ENCODE peak calls at places on chromosomes 11 and 22, in eight cellular contexts. One of them, this sample, is unnamed. For H3K27me3, the result is how much of the 10 kb centered on the place peaks cover.

GRCh38 chr11:92698742-92699141 is 270.7 kb upstream of the MTNR1B start:
- DNase-seq in AG04450: no peak
- DNase-seq in GM23338: no peak
- DNase-seq in BJ: no peak
- DNase-seq in GM12878: no peak
- DNase-seq in tibial artery: no peak
- DNase-seq in pancreas: no peak
- DNase-seq in body of pancreas: no peak
- DNase-seq in this sample: no peak

GRCh38 chr22:36366291-36366708 is 21.5 kb downstream of the MYH9 start:
- DNase-seq in AG04450: no peak
- DNase-seq in GM12878: no peak
- DNase-seq in body of pancreas: no peak
- DNase-seq in pancreas: no peak
- DNase-seq in GM23338: no peak
- DNase-seq in BJ: no peak
- DNase-seq in tibial artery: peak
- DNase-seq in this sample: no peak

GRCh38 chr22:27804683-27805297 is 3.2 kb upstream of the MN1 start:
- DNase-seq in GM23338: peak
- DNase-seq in AG04450: peak
- DNase-seq in GM12878: no peak
- DNase-seq in tibial artery: peak
- DNase-seq in BJ: no peak
- DNase-seq in body of pancreas: peak
- DNase-seq in pancreas: peak
- DNase-seq in this sample: peak

GRCh38 chr22:20108757-20109230 is 7.1 kb upstream of the RANBP1 start:
- DNase-seq in AG04450: no peak
- DNase-seq in tibial artery: no peak
- DNase-seq in GM23338: no peak
- DNase-seq in GM12878: no peak
- DNase-seq in pancreas: no peak
- DNase-seq in BJ: no peak
- DNase-seq in body of pancreas: no peak
- DNase-seq in this sample: peak

GRCh38 chr11:34809191-34810106 is 106.7 kb downstream of the APIP start:
- DNase-seq in AG04450: no peak
- DNase-seq in GM23338: no peak
- DNase-seq in body of pancreas: no peak
- DNase-seq in GM12878: no peak
- DNase-seq in tibial artery: no peak
- DNase-seq in pancreas: no peak
- DNase-seq in BJ: no peak
- DNase-seq in this sample: no peak

GRCh38 chr11:60280412-60280811 is at the start of gene MS4A4A:
- DNase-seq in BJ: no peak
- DNase-seq in tibial artery: no peak
- DNase-seq in GM23338: no peak
- DNase-seq in AG04450: no peak
- DNase-seq in body of pancreas: no peak
- DNase-seq in GM12878: no peak
- DNase-seq in pancreas: no peak
- DNase-seq in this sample: no peak

GRCh38 chr22:49168219-49168813 is 659.4 kb downstream of the BRD1 start:
- DNase-seq in tibial artery: no peak
- DNase-seq in GM23338: no peak
- DNase-seq in GM12878: no peak
- DNase-seq in body of pancreas: no peak
- DNase-seq in AG04450: no peak
- DNase-seq in BJ: no peak
- DNase-seq in pancreas: no peak
- DNase-seq in this sample: no peak

GRCh38 chr11:115959098-115959497 is 454.9 kb upstream of the CADM1 start:
- DNase-seq in AG04450: no peak
- DNase-seq in tibial artery: no peak
- DNase-seq in BJ: no peak
- DNase-seq in GM12878: no peak
- DNase-seq in body of pancreas: peak
- DNase-seq in pancreas: no peak
- DNase-seq in GM23338: no peak
- DNase-seq in this sample: no peak

GRCh38 chr11:92340839-92341238 is 116.2 kb downstream of the FAT3 start:
- DNase-seq in BJ: no peak
- DNase-seq in pancreas: peak
- DNase-seq in AG04450: no peak
- DNase-seq in GM23338: peak
- DNase-seq in tibial artery: no peak
- DNase-seq in body of pancreas: peak
- DNase-seq in GM12878: no peak
- DNase-seq in this sample: no peak

GRCh38 chr22:22400099-22400498 is 108.4 kb downstream of the ZNF280B start:
- DNase-seq in BJ: no peak
- DNase-seq in GM23338: no peak
- DNase-seq in pancreas: no peak
- DNase-seq in body of pancreas: no peak
- DNase-seq in GM12878: no peak
- DNase-seq in tibial artery: peak
- DNase-seq in AG04450: no peak
- DNase-seq in this sample: no peak

GRCh38 chr11:113850188-113850587 is 25.2 kb downstream of the USP28 start:
- DNase-seq in GM12878: no peak
- DNase-seq in tibial artery: no peak
- DNase-seq in body of pancreas: no peak
- DNase-seq in GM23338: peak
- DNase-seq in AG04450: no peak
- DNase-seq in pancreas: no peak
- DNase-seq in BJ: no peak
- DNase-seq in this sample: no peak

DNA sequence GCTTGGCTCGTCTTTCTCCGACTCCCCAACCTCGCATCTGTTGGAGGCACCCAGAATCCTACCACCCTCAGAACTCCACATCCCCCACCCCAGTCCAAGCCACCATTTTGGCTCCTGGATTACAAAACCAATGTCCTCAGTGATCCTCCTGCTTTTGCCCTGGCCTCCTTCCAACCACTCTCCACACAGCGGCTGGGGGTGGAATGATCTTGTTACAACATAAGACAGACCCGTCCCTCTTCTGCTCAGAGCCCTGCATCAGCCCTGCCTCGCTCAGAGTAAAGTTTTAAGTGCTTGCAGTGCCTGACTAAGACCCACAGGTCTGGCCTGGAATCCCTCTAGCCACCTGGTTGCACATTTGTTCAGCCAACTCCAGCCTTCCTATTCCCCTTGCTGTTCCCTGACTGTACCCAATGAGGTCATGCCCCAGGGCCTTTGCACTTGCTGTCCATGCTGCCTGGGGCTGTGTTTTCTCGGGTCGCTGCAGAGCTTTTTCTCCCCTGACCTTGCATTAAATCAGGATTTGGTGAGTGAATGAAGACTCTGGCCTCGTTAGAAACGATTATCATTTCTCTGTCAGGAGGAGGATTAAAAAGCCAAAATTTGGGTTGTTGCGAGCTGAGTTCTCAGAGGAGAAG is 67.3 kb downstream of the IGF2 start:
- DNase-seq in pancreas: peak
- DNase-seq in BJ: no peak
- DNase-seq in AG04450: no peak
- DNase-seq in GM12878: no peak
- DNase-seq in tibial artery: no peak
- DNase-seq in body of pancreas: no peak
- DNase-seq in GM23338: no peak
- DNase-seq in this sample: no peak
- H3K27me3 ChIP-seq in pancreas: under half
- H3K27me3 ChIP-seq in BJ: under half
- H3K27me3 ChIP-seq in AG04450: under half
- H3K27me3 ChIP-seq in GM12878: under half
- H3K27me3 ChIP-seq in tibial artery: under half
- H3K27me3 ChIP-seq in body of pancreas: under half
- H3K27me3 ChIP-seq in GM23338: under half
- H3K27me3 ChIP-seq in this sample: under half

DNA sequence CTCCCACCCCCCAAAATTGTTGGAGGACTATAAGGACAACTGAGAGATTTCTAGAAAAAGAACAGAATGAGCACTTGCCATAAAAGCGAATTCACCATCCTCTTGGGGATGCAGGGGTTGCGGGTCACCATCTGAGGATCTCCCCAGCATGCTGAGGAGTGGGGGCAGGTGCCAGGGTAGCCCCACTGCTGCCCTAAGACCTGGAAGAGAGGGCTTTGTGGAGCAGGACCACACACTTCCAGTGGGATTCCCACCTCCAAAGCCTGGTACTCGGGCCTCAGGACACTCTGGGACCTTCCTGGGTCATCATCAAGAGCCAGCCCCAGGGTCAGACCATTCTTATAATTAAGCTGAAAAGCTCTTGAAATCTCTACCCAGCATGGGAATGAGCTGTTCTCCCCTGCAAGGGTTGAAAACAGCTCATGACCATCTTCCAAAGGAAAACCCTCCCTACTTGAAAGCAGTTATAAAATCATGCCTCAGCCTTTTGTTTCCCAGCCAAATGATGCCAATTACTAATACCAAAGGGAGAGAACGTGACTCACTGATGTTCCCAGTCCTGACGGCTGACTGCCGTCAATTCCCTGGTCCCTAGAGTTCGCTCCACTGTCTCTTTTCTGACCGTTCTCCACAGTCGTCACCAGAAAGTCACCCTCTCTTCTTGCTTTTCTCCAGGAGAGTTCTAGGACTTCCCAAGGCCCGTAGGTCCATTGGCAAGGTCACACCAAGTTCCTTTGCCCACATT is 76.8 kb upstream of the CREB3L1 start:
- DNase-seq in body of pancreas: no peak
- DNase-seq in GM23338: no peak
- DNase-seq in GM12878: no peak
- DNase-seq in BJ: no peak
- DNase-seq in tibial artery: no peak
- DNase-seq in AG04450: no peak
- DNase-seq in pancreas: no peak
- DNase-seq in this sample: no peak
- H3K27me3 ChIP-seq in body of pancreas: under half
- H3K27me3 ChIP-seq in GM23338: under half
- H3K27me3 ChIP-seq in GM12878: under half
- H3K27me3 ChIP-seq in BJ: under half
- H3K27me3 ChIP-seq in tibial artery: under half
- H3K27me3 ChIP-seq in AG04450: under half
- H3K27me3 ChIP-seq in pancreas: under half
- H3K27me3 ChIP-seq in this sample: under half

DNA sequence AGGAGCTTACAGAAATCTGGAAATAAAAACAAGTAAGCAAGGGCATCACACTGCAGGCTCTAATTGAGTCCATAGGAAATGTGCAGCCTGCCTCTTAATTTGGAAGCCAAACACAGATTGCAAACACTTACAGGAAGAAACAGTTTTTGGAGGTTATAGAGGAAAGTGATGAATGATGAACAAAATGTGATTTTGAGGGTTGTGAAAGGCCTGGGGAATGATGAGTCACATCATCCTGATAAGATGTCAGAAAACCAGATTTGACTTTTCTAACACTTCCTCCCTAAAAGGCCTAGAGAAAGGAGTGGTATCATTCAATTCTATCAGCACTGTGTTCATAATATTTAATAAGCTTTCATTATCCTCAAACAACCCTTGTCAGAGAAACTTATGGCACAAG is 96.6 kb upstream of the POU2AF2 start:
- DNase-seq in GM23338: no peak
- DNase-seq in body of pancreas: no peak
- DNase-seq in AG04450: no peak
- DNase-seq in GM12878: no peak
- DNase-seq in tibial artery: no peak
- DNase-seq in BJ: no peak
- DNase-seq in pancreas: no peak
- DNase-seq in this sample: no peak
- H3K27me3 ChIP-seq in GM23338: under half
- H3K27me3 ChIP-seq in body of pancreas: under half
- H3K27me3 ChIP-seq in AG04450: under half
- H3K27me3 ChIP-seq in GM12878: under half
- H3K27me3 ChIP-seq in tibial artery: under half
- H3K27me3 ChIP-seq in BJ: under half
- H3K27me3 ChIP-seq in pancreas: under half
- H3K27me3 ChIP-seq in this sample: under half

DNA sequence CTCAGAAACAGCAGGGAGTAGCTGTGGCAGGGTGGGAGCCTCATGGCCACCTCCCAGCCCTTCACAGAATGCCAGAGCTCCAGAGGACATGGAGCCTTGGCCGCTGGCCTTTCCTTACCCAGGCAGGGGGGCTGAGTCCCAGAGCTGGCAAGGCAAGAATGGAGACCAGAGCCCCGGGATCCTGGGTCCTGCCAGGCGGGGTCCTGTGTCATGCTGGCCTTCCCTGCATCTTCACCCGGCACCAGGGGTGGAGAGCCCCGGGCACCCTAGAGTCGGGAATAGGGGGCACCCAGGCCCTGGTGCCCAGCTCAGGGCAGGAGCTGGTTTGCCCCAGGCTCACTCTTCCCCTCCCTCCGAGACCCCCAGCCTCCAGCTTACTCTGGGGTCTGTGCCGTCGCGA is 519.9 kb downstream of the TBC1D22A start:
- DNase-seq in pancreas: no peak
- DNase-seq in AG04450: no peak
- DNase-seq in BJ: no peak
- DNase-seq in GM12878: no peak
- DNase-seq in GM23338: no peak
- DNase-seq in tibial artery: no peak
- DNase-seq in body of pancreas: no peak
- DNase-seq in this sample: no peak
- H3K27me3 ChIP-seq in pancreas: under half
- H3K27me3 ChIP-seq in AG04450: under half
- H3K27me3 ChIP-seq in BJ: under half
- H3K27me3 ChIP-seq in GM12878: under half
- H3K27me3 ChIP-seq in GM23338: under half
- H3K27me3 ChIP-seq in tibial artery: half or more
- H3K27me3 ChIP-seq in body of pancreas: under half
- H3K27me3 ChIP-seq in this sample: under half

This sample was measured in upper lobe of left lung.